ENCODE peak calls at places on chromosomes 6 and 20, in eight cellular contexts. N is GM12865; X is small intestine; Y is NCI-H524; W is right cardiac atrium; S is effector CD4-positive, alpha-beta T cell; O is esophagus squamous epithelium; H is PC-3. U is an unnamed sample.

GRCh38 chr6:168385380-168385779 is 55.6 kb upstream of the SMOC2 start:
- DNase-seq in O (no peak), N (no peak), H (no peak), X (no peak), Y (no peak), S (no peak), W (no peak), U (no peak)

GRCh38 chr6:149211046-149211571 is 106.4 kb upstream of the TAB2 start:
- DNase-seq in H (peak), S (peak), O (no peak), W (no peak), Y (no peak), X (peak), N (peak), U (no peak)

GRCh38 chr20:63740070-63740500 is 509 bp downstream of the SLC2A4RG start:
- DNase-seq in S (peak), W (peak), Y (no peak), X (peak), O (no peak), H (peak), N (peak), U (no peak)

GRCh38 chr6:152300517-152300916 is 336.6 kb downstream of the SYNE1 start:
- DNase-seq in X (no peak), O (no peak), S (no peak), Y (no peak), N (peak), W (no peak), H (no peak), U (no peak)

GRCh38 chr6:12288844-12289654 is 1.1 kb upstream of the EDN1 start:
- DNase-seq in S (peak), N (peak), H (peak), W (no peak), Y (peak), O (no peak), X (peak), U (peak)

GRCh38 chr6:36752886-36753506 is 55.4 kb downstream of the RAB44 start:
- DNase-seq in N (peak), Y (no peak), W (no peak), X (peak), S (no peak), H (no peak), O (no peak), U (no peak)

GRCh38 chr6:26003102-26003694 is 40.6 kb downstream of the TRIM38 start:
- DNase-seq in O (no peak), W (peak), S (peak), Y (peak), N (peak), X (peak), H (peak), U (peak)

GRCh38 chr6:166595061-166595780 is 8.7 kb upstream of the RAMACL start:
- DNase-seq in N (no peak), O (no peak), Y (no peak), X (no peak), W (no peak), S (no peak), H (no peak), U (no peak)

GRCh38 chr6:52136055-52136454 is 48.6 kb upstream of the PKHD1 start:
- DNase-seq in W (no peak), S (no peak), H (no peak), Y (no peak), N (no peak), X (no peak), O (no peak), U (no peak)

GRCh38 chr6:129672883-129673631 is 36.9 kb downstream of the ARHGAP18 start:
- DNase-seq in X (peak), W (no peak), H (peak), Y (no peak), O (no peak), S (no peak), N (peak), U (no peak)

GRCh38 chr20:25315418-25316210 is 67.7 kb downstream of the PYGB start:
- DNase-seq in H (peak), W (no peak), S (no peak), X (no peak), O (no peak), Y (no peak), N (no peak), U (no peak)

GRCh38 chr6:142886431-142887170 is 58.4 kb downstream of the HIVEP2 start:
- DNase-seq in X (peak), O (no peak), S (no peak), H (peak), Y (peak), N (peak), W (no peak), U (no peak)

U was measured in ascending aorta.